ENCODE peak calls at places on chromosomes 12 and 14, in four cellular contexts. Y is psoas muscle; V is kidney tubule cell; K is activated naive CD8-positive, alpha-beta T cell treated with anti-CD3 and anti-CD28 coated beads for 36 hours. R is an unnamed sample.

GRCh38 chr12:53775478-53776145 is 23.8 kb upstream of the CISTR start:
- DNase-seq in Y (no peak), V (no peak), K (no peak), R (no peak)

GRCh38 chr14:103115845-103116572 is 7.3 kb upstream of the TNFAIP2 start:
- DNase-seq in Y (no peak), V (peak; percentile 62), K (no peak), R (peak; percentile 30)

GRCh38 chr12:132460571-132460970 is 29.4 kb upstream of the FBRSL1 start:
- DNase-seq in Y (no peak), V (no peak), K (no peak), R (no peak)

GRCh38 chr12:92543872-92544271 is 158.9 kb upstream of the PLEKHG7 start:
- DNase-seq in Y (no peak), V (no peak), K (no peak), R (no peak)

GRCh38 chr12:113190761-113191160 is 5.2 kb downstream of the RITA1 start:
- DNase-seq in Y (no peak), V (peak; percentile 34), K (no peak), R (no peak)

GRCh38 chr14:104519721-104520120 is 59.8 kb upstream of the C14orf180 start:
- DNase-seq in Y (no peak), V (no peak), K (no peak), R (no peak)

GRCh38 chr12:93050026-93050747 is 121.1 kb upstream of the EEA1 start:
- DNase-seq in Y (no peak), V (no peak), K (no peak), R (peak; percentile 33)

GRCh38 chr12:99138397-99138796 is 493.3 kb downstream of the APAF1 start:
- DNase-seq in Y (no peak), V (no peak), K (no peak), R (no peak)

GRCh38 chr14:51295666-51296263 is 55.7 kb downstream of the TMX1 start:
- DNase-seq in Y (no peak), V (peak; percentile 40), K (no peak), R (no peak)

GRCh38 chr14:50926851-50927386 is 17.4 kb downstream of the PYGL start:
- DNase-seq in Y (no peak), V (no peak), K (no peak), R (no peak)

GRCh38 chr14:56342419-56342901 is 224.2 kb downstream of the PELI2 start:
- DNase-seq in Y (no peak), V (no peak), K (no peak), R (no peak)

GRCh38 chr12:77190022-77190421 is 124.7 kb upstream of the E2F7 start:
- DNase-seq in Y (no peak), V (no peak), K (no peak), R (no peak)

GRCh38 chr12:109186993-109187653 is 70.7 kb downstream of the ACACB start:
- DNase-seq in Y (no peak), V (no peak), K (no peak), R (no peak)

GRCh38 chr12:104355630-104356029 is 52.1 kb downstream of the EID3 start:
- DNase-seq in Y (no peak), V (no peak), K (no peak), R (no peak)

GRCh38 chr12:126784328-126784921 is 1482.5 kb upstream of the TMEM132C start:
- DNase-seq in Y (no peak), V (peak; percentile 61), K (peak; percentile 10), R (peak; percentile 32)

GRCh38 chr12:48973992-48974673 is 2.6 kb upstream of the WNT10B start:
- DNase-seq in Y (peak; percentile 85), V (no peak), K (peak; percentile 49), R (no peak)

GRCh38 chr14:89371600-89371999 is 45.4 kb downstream of the FOXN3 start:
- DNase-seq in Y (no peak), V (no peak), K (no peak), R (no peak)

GRCh38 chr12:3381059-3382047 is 109.7 kb upstream of the PRMT8 start:
- DNase-seq in Y (no peak), V (no peak), K (no peak), R (no peak)

GRCh38 chr12:5808956-5809355 is 136.1 kb downstream of the ANO2 start:
- DNase-seq in Y (no peak), V (peak; percentile 97), K (no peak), R (peak; percentile 70)

GRCh38 chr12:18747960-18748359 is 10.0 kb downstream of the CAPZA3 start:
- DNase-seq in Y (no peak), V (peak; percentile 90), K (no peak), R (peak; percentile 83)

GRCh38 chr14:97446087-97446486 is 648.9 kb downstream of the VRK1 start:
- DNase-seq in Y (no peak), V (no peak), K (no peak), R (no peak)

GRCh38 chr12:32918890-32919791 is 22.6 kb upstream of the PKP2 start:
- DNase-seq in Y (no peak), V (peak; percentile 39), K (no peak), R (peak; percentile 90)

GRCh38 chr12:75294338-75294737 is 35.8 kb downstream of the CAPS2 start:
- DNase-seq in Y (no peak), V (no peak), K (no peak), R (no peak)

GRCh38 chr12:19683178-19683927 is 244.1 kb downstream of the AEBP2 start:
- DNase-seq in Y (no peak), V (peak; percentile 53), K (no peak), R (peak; percentile 65)

GRCh38 chr14:69133206-69134125 is 19.5 kb downstream of the DCAF5 start:
- DNase-seq in Y (no peak), V (peak; percentile 58), K (peak; percentile 30), R (peak; percentile 34)

GRCh38 chr12:802242-802995 is 50.0 kb downstream of the WNK1 start:
- DNase-seq in Y (no peak), V (no peak), K (no peak), R (no peak)

GRCh38 chr12:68267892-68268396 is 14.5 kb upstream of the IL22 start:
- DNase-seq in Y (no peak), V (no peak), K (peak; percentile 43), R (no peak)

GRCh38 chr14:102925646-102926045 is 3.2 kb downstream of the AMN start:
- DNase-seq in Y (no peak), V (no peak), K (no peak), R (no peak)

GRCh38 chr14:96042218-96042930 is 3.2 kb downstream of the C14orf132 start:
- DNase-seq in Y (no peak), V (no peak), K (no peak), R (no peak)

GRCh38 chr12:31896514-31897039 is 62.6 kb upstream of the RESF1 start:
- DNase-seq in Y (no peak), V (peak; percentile 37), K (peak; percentile 85), R (no peak)